ENCODE peak calls at places on chromosome 22, in seven cellular contexts. One of them, this sample, is unnamed.

GRCh38 chr22:49768077-49768476 is 59.6 kb downstream of the BRD1 start:
- DNase-seq in fibroblast of the aortic adventitia: no peak
- DNase-seq in cardiac muscle cell: no peak
- DNase-seq in foreskin fibroblast: no peak
- DNase-seq in fibroblast of villous mesenchyme: no peak
- DNase-seq in psoas muscle: peak; percentile 33
- DNase-seq in ascending aorta: no peak
- DNase-seq in this sample: no peak

GRCh38 chr22:38570841-38571364 is 920 bp upstream of the DMC1 start:
- DNase-seq in fibroblast of the aortic adventitia: peak; percentile 47
- DNase-seq in cardiac muscle cell: peak; percentile 62
- DNase-seq in foreskin fibroblast: peak; percentile 68
- DNase-seq in fibroblast of villous mesenchyme: no peak
- DNase-seq in psoas muscle: peak; percentile 76
- DNase-seq in ascending aorta: peak; percentile 9
- DNase-seq in this sample: peak; percentile 37

GRCh38 chr22:37525073-37525745 is 6.0 kb upstream of the CARD10 start:
- DNase-seq in fibroblast of the aortic adventitia: peak; percentile 74
- DNase-seq in cardiac muscle cell: no peak
- DNase-seq in foreskin fibroblast: peak; percentile 96
- DNase-seq in fibroblast of villous mesenchyme: peak; percentile 67
- DNase-seq in psoas muscle: no peak
- DNase-seq in ascending aorta: no peak
- DNase-seq in this sample: peak; percentile 83

GRCh38 chr22:40728731-40729189 is 49.5 kb downstream of the MCHR1 start:
- DNase-seq in fibroblast of the aortic adventitia: peak; percentile 37
- DNase-seq in cardiac muscle cell: peak; percentile 79
- DNase-seq in foreskin fibroblast: peak; percentile 24
- DNase-seq in fibroblast of villous mesenchyme: peak; percentile 95
- DNase-seq in psoas muscle: no peak
- DNase-seq in ascending aorta: no peak
- DNase-seq in this sample: peak; percentile 62

GRCh38 chr22:29985912-29986311 is 94.4 kb upstream of the HORMAD2 start:
- DNase-seq in fibroblast of the aortic adventitia: no peak
- DNase-seq in cardiac muscle cell: no peak
- DNase-seq in foreskin fibroblast: no peak
- DNase-seq in fibroblast of villous mesenchyme: no peak
- DNase-seq in psoas muscle: no peak
- DNase-seq in ascending aorta: no peak
- DNase-seq in this sample: no peak

GRCh38 chr22:37846433-37846832 is 2.3 kb upstream of the ANKRD54 start:
- DNase-seq in fibroblast of the aortic adventitia: no peak
- DNase-seq in cardiac muscle cell: no peak
- DNase-seq in foreskin fibroblast: no peak
- DNase-seq in fibroblast of villous mesenchyme: no peak
- DNase-seq in psoas muscle: no peak
- DNase-seq in ascending aorta: no peak
- DNase-seq in this sample: no peak

GRCh38 chr22:39526736-39527171 is 5.8 kb downstream of the RPS19BP1 start:
- DNase-seq in fibroblast of the aortic adventitia: no peak
- DNase-seq in cardiac muscle cell: no peak
- DNase-seq in foreskin fibroblast: no peak
- DNase-seq in fibroblast of villous mesenchyme: no peak
- DNase-seq in psoas muscle: peak; percentile 42
- DNase-seq in ascending aorta: no peak
- DNase-seq in this sample: no peak

GRCh38 chr22:27788889-27789288 is 12.7 kb downstream of the MN1 start:
- DNase-seq in fibroblast of the aortic adventitia: peak; percentile 67
- DNase-seq in cardiac muscle cell: no peak
- DNase-seq in foreskin fibroblast: no peak
- DNase-seq in fibroblast of villous mesenchyme: no peak
- DNase-seq in psoas muscle: no peak
- DNase-seq in ascending aorta: no peak
- DNase-seq in this sample: no peak

GRCh38 chr22:35708453-35708852 is 9.2 kb upstream of the APOL5 start:
- DNase-seq in fibroblast of the aortic adventitia: no peak
- DNase-seq in cardiac muscle cell: no peak
- DNase-seq in foreskin fibroblast: no peak
- DNase-seq in fibroblast of villous mesenchyme: no peak
- DNase-seq in psoas muscle: no peak
- DNase-seq in ascending aorta: no peak
- DNase-seq in this sample: peak; percentile 60

GRCh38 chr22:38412435-38413084 is 42.4 kb downstream of the KCNJ4 start:
- DNase-seq in fibroblast of the aortic adventitia: no peak
- DNase-seq in cardiac muscle cell: no peak
- DNase-seq in foreskin fibroblast: peak; percentile 16
- DNase-seq in fibroblast of villous mesenchyme: no peak
- DNase-seq in psoas muscle: peak; percentile 50
- DNase-seq in ascending aorta: no peak
- DNase-seq in this sample: no peak

GRCh38 chr22:19517171-19517500 is 7.1 kb downstream of the CLDN5 start:
- DNase-seq in fibroblast of the aortic adventitia: no peak
- DNase-seq in cardiac muscle cell: no peak
- DNase-seq in foreskin fibroblast: no peak
- DNase-seq in fibroblast of villous mesenchyme: no peak
- DNase-seq in psoas muscle: no peak
- DNase-seq in ascending aorta: no peak
- DNase-seq in this sample: no peak

GRCh38 chr22:32335471-32335870 is 22.2 kb upstream of the RFPL3 start:
- DNase-seq in fibroblast of the aortic adventitia: no peak
- DNase-seq in cardiac muscle cell: no peak
- DNase-seq in foreskin fibroblast: no peak
- DNase-seq in fibroblast of villous mesenchyme: no peak
- DNase-seq in psoas muscle: no peak
- DNase-seq in ascending aorta: no peak
- DNase-seq in this sample: no peak

GRCh38 chr22:35797411-35797810 is 79.7 kb downstream of the APOL5 start:
- DNase-seq in fibroblast of the aortic adventitia: no peak
- DNase-seq in cardiac muscle cell: no peak
- DNase-seq in foreskin fibroblast: no peak
- DNase-seq in fibroblast of villous mesenchyme: no peak
- DNase-seq in psoas muscle: no peak
- DNase-seq in ascending aorta: no peak
- DNase-seq in this sample: no peak

GRCh38 chr22:20940178-20940790 is 23.1 kb downstream of the CRKL start:
- DNase-seq in fibroblast of the aortic adventitia: peak; percentile 14
- DNase-seq in cardiac muscle cell: no peak
- DNase-seq in foreskin fibroblast: peak; percentile 78
- DNase-seq in fibroblast of villous mesenchyme: peak; percentile 72
- DNase-seq in psoas muscle: no peak
- DNase-seq in ascending aorta: no peak
- DNase-seq in this sample: no peak

GRCh38 chr22:29917052-29917902 is 34.3 kb downstream of the MTMR3 start:
- DNase-seq in fibroblast of the aortic adventitia: peak; percentile 70
- DNase-seq in cardiac muscle cell: no peak
- DNase-seq in foreskin fibroblast: peak; percentile 21
- DNase-seq in fibroblast of villous mesenchyme: peak; percentile 18
- DNase-seq in psoas muscle: peak; percentile 69
- DNase-seq in ascending aorta: no peak
- DNase-seq in this sample: peak; percentile 62

GRCh38 chr22:48968201-48968959 is 859.3 kb downstream of the BRD1 start:
- DNase-seq in fibroblast of the aortic adventitia: no peak
- DNase-seq in cardiac muscle cell: peak; percentile 7
- DNase-seq in foreskin fibroblast: no peak
- DNase-seq in fibroblast of villous mesenchyme: no peak
- DNase-seq in psoas muscle: no peak
- DNase-seq in ascending aorta: no peak
- DNase-seq in this sample: no peak

GRCh38 chr22:24137595-24137994 is 43.7 kb upstream of the SUSD2 start:
- DNase-seq in fibroblast of the aortic adventitia: peak; percentile 83
- DNase-seq in cardiac muscle cell: no peak
- DNase-seq in foreskin fibroblast: peak; percentile 91
- DNase-seq in fibroblast of villous mesenchyme: peak; percentile 83
- DNase-seq in psoas muscle: no peak
- DNase-seq in ascending aorta: no peak
- DNase-seq in this sample: peak; percentile 84

GRCh38 chr22:41576877-41577276 is 12.8 kb downstream of the PMM1 start:
- DNase-seq in fibroblast of the aortic adventitia: peak; percentile 41
- DNase-seq in cardiac muscle cell: peak; percentile 77
- DNase-seq in foreskin fibroblast: peak; percentile 76
- DNase-seq in fibroblast of villous mesenchyme: peak; percentile 59
- DNase-seq in psoas muscle: peak; percentile 72
- DNase-seq in ascending aorta: no peak
- DNase-seq in this sample: peak; percentile 60

GRCh38 chr22:28186641-28187040 is 267.6 kb upstream of the PITPNB start:
- DNase-seq in fibroblast of the aortic adventitia: no peak
- DNase-seq in cardiac muscle cell: no peak
- DNase-seq in foreskin fibroblast: no peak
- DNase-seq in fibroblast of villous mesenchyme: no peak
- DNase-seq in psoas muscle: no peak
- DNase-seq in ascending aorta: no peak
- DNase-seq in this sample: no peak

GRCh38 chr22:48741540-48741939 is 1086.1 kb downstream of the BRD1 start:
- DNase-seq in fibroblast of the aortic adventitia: no peak
- DNase-seq in cardiac muscle cell: no peak
- DNase-seq in foreskin fibroblast: no peak
- DNase-seq in fibroblast of villous mesenchyme: no peak
- DNase-seq in psoas muscle: no peak
- DNase-seq in ascending aorta: no peak
- DNase-seq in this sample: no peak

GRCh38 chr22:41920271-41920976 is 5.5 kb upstream of the SHISA8 start:
- DNase-seq in fibroblast of the aortic adventitia: no peak
- DNase-seq in cardiac muscle cell: no peak
- DNase-seq in foreskin fibroblast: no peak
- DNase-seq in fibroblast of villous mesenchyme: no peak
- DNase-seq in psoas muscle: no peak
- DNase-seq in ascending aorta: no peak
- DNase-seq in this sample: no peak

GRCh38 chr22:26740253-26740652 is 82.9 kb downstream of the MIAT start:
- DNase-seq in fibroblast of the aortic adventitia: no peak
- DNase-seq in cardiac muscle cell: peak; percentile 13
- DNase-seq in foreskin fibroblast: no peak
- DNase-seq in fibroblast of villous mesenchyme: no peak
- DNase-seq in psoas muscle: no peak
- DNase-seq in ascending aorta: no peak
- DNase-seq in this sample: no peak

GRCh38 chr22:28999510-29000224 is 62.0 kb downstream of the C22orf31 start:
- DNase-seq in fibroblast of the aortic adventitia: peak; percentile 20
- DNase-seq in cardiac muscle cell: no peak
- DNase-seq in foreskin fibroblast: no peak
- DNase-seq in fibroblast of villous mesenchyme: no peak
- DNase-seq in psoas muscle: no peak
- DNase-seq in ascending aorta: no peak
- DNase-seq in this sample: no peak

GRCh38 chr22:43919106-43919965 is 4.3 kb upstream of the PNPLA3 start:
- DNase-seq in fibroblast of the aortic adventitia: peak; percentile 33
- DNase-seq in cardiac muscle cell: no peak
- DNase-seq in foreskin fibroblast: peak; percentile 56
- DNase-seq in fibroblast of villous mesenchyme: no peak
- DNase-seq in psoas muscle: no peak
- DNase-seq in ascending aorta: no peak
- DNase-seq in this sample: no peak

GRCh38 chr22:22709719-22710445 is 65.5 kb downstream of the GGTLC2 start:
- DNase-seq in fibroblast of the aortic adventitia: no peak
- DNase-seq in cardiac muscle cell: no peak
- DNase-seq in foreskin fibroblast: peak; percentile 47
- DNase-seq in fibroblast of villous mesenchyme: no peak
- DNase-seq in psoas muscle: no peak
- DNase-seq in ascending aorta: no peak
- DNase-seq in this sample: no peak
- TF ChIP-seq CTCF in fibroblast of the aortic adventitia: peak; percentile 37
- TF ChIP-seq CTCF in cardiac muscle cell: peak; percentile 30
- TF ChIP-seq CTCF in foreskin fibroblast: peak; percentile 11
- TF ChIP-seq CTCF in fibroblast of villous mesenchyme: peak; percentile 37
- TF ChIP-seq CTCF in psoas muscle: no peak
- TF ChIP-seq CTCF in ascending aorta: no peak
- TF ChIP-seq CTCF in this sample: peak; percentile 36

GRCh38 chr22:17205432-17205831 is 13.8 kb downstream of the ADA2 start:
- DNase-seq in fibroblast of the aortic adventitia: no peak
- DNase-seq in cardiac muscle cell: no peak
- DNase-seq in foreskin fibroblast: no peak
- DNase-seq in fibroblast of villous mesenchyme: no peak
- DNase-seq in psoas muscle: peak; percentile 23
- DNase-seq in ascending aorta: no peak
- DNase-seq in this sample: no peak

GRCh38 chr22:17198188-17199130 is 20.8 kb downstream of the ADA2 start:
- DNase-seq in fibroblast of the aortic adventitia: peak; percentile 9
- DNase-seq in cardiac muscle cell: peak; percentile 60
- DNase-seq in foreskin fibroblast: no peak
- DNase-seq in fibroblast of villous mesenchyme: no peak
- DNase-seq in psoas muscle: peak; percentile 67
- DNase-seq in ascending aorta: no peak
- DNase-seq in this sample: peak; percentile 28

GRCh38 chr22:17199131-17199731 is 20.0 kb downstream of the ADA2 start:
- DNase-seq in fibroblast of the aortic adventitia: peak; percentile 78
- DNase-seq in cardiac muscle cell: no peak
- DNase-seq in foreskin fibroblast: peak; percentile 80
- DNase-seq in fibroblast of villous mesenchyme: peak; percentile 31
- DNase-seq in psoas muscle: peak; percentile 67
- DNase-seq in ascending aorta: no peak
- DNase-seq in this sample: peak; percentile 49

DNA sequence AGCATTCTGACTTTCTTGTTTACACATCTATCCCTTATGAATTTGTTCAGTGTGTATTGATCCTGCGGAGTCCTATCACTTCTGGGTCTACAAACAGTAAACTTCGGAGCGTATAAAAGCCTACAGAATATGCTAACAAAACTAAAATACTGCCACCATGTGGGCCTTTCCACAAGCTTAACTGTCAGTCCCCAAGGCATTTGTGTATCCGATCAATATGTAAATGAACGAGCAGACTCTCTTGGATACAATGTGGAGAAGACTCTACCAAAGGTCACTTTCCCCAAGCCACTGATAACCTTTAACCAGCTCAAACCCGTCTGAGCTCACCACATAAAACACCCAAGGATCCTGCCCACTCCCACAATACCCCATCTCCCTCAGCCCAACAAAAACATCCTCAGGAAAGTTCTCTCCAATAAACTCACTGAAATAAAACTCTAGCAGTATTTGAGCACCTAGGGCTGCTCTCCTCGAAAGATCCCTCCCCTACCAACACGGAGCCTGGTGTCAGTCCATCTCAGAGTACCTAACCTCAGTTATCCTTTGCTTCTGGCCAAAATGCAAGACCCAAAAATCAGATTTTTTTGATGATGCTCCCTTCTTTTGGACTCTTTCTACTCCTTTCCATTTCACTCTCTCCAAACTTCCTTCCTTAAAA is 17.8 kb downstream of the ADA2 start:
- DNase-seq in fibroblast of the aortic adventitia: peak; percentile 46
- DNase-seq in cardiac muscle cell: peak; percentile 25
- DNase-seq in foreskin fibroblast: peak; percentile 42
- DNase-seq in fibroblast of villous mesenchyme: peak; percentile 8
- DNase-seq in psoas muscle: peak; percentile 3
- DNase-seq in ascending aorta: no peak
- DNase-seq in this sample: peak; percentile 22
- H3K4me3 ChIP-seq in fibroblast of the aortic adventitia: no peak overlapping the region
- H3K4me3 ChIP-seq in cardiac muscle cell: no peak overlapping the region
- H3K4me3 ChIP-seq in foreskin fibroblast: no peak overlapping the region
- H3K4me3 ChIP-seq in fibroblast of villous mesenchyme: no peak overlapping the region
- H3K4me3 ChIP-seq in psoas muscle: no peak overlapping the region
- H3K4me3 ChIP-seq in ascending aorta: no peak overlapping the region
- H3K4me3 ChIP-seq in this sample: no peak overlapping the region

GRCh38 chr22:34414467-34415440 is 494.5 kb upstream of the LARGE1 start:
- DNase-seq in fibroblast of the aortic adventitia: no peak
- DNase-seq in cardiac muscle cell: peak; percentile 93
- DNase-seq in foreskin fibroblast: no peak
- DNase-seq in fibroblast of villous mesenchyme: peak; percentile 1
- DNase-seq in psoas muscle: no peak
- DNase-seq in ascending aorta: no peak
- DNase-seq in this sample: peak; percentile 0
- TF ChIP-seq CTCF in fibroblast of the aortic adventitia: no peak
- TF ChIP-seq CTCF in cardiac muscle cell: no peak
- TF ChIP-seq CTCF in foreskin fibroblast: peak; percentile 47
- TF ChIP-seq CTCF in fibroblast of villous mesenchyme: no peak
- TF ChIP-seq CTCF in psoas muscle: no peak
- TF ChIP-seq CTCF in ascending aorta: no peak
- TF ChIP-seq CTCF in this sample: peak; percentile 8

GRCh38 chr22:46965552-46966494 is 203.4 kb downstream of the TBC1D22A start:
- DNase-seq in fibroblast of the aortic adventitia: no peak
- DNase-seq in cardiac muscle cell: no peak
- DNase-seq in foreskin fibroblast: peak; percentile 74
- DNase-seq in fibroblast of villous mesenchyme: no peak
- DNase-seq in psoas muscle: peak; percentile 39
- DNase-seq in ascending aorta: no peak
- DNase-seq in this sample: peak; percentile 18
- H3K4me3 ChIP-seq in fibroblast of the aortic adventitia: no peak overlapping the region
- H3K4me3 ChIP-seq in cardiac muscle cell: no peak overlapping the region
- H3K4me3 ChIP-seq in foreskin fibroblast: no peak overlapping the region
- H3K4me3 ChIP-seq in fibroblast of villous mesenchyme: no peak overlapping the region
- H3K4me3 ChIP-seq in psoas muscle: no peak overlapping the region
- H3K4me3 ChIP-seq in ascending aorta: no peak overlapping the region
- H3K4me3 ChIP-seq in this sample: no peak overlapping the region

This sample was measured in cardiac fibroblast.